ENCODE peak calls at places on chromosome 1, in nine cellular contexts. One of them, this sample, is unnamed.

GRCh38 chr1:230215049-230215448 is 148.0 kb downstream of the GALNT2 start:
- DNase-seq in hypothalamus: no peak
- DNase-seq in OCI-M1: peak
- DNase-seq in left cardiac atrium: peak
- DNase-seq in left lung: peak
- DNase-seq in globus pallidus: peak
- DNase-seq in left ventricle myocardium inferior: peak
- DNase-seq in stimulated activated CD4-positive, alpha-beta T cell treated with anti-CD3 and anti-CD28 coated beads, Interleukin-1b, Interleukin-23, amount 100 ng/mL, for 1 hour: no peak
- DNase-seq in fibroblast of lung: peak
- DNase-seq in this sample: peak

GRCh38 chr1:43653339-43653738 is 3.4 kb downstream of the KDM4A start:
- DNase-seq in globus pallidus: peak
- DNase-seq in left cardiac atrium: no peak
- DNase-seq in fibroblast of lung: no peak
- DNase-seq in OCI-M1: peak
- DNase-seq in stimulated activated CD4-positive, alpha-beta T cell treated with anti-CD3 and anti-CD28 coated beads, Interleukin-1b, Interleukin-23, amount 100 ng/mL, for 1 hour: no peak
- DNase-seq in left lung: no peak
- DNase-seq in left ventricle myocardium inferior: no peak
- DNase-seq in hypothalamus: no peak
- DNase-seq in this sample: peak

GRCh38 chr1:15039017-15039648 is 114.4 kb upstream of the TMEM51 start:
- DNase-seq in left lung: no peak
- DNase-seq in OCI-M1: no peak
- DNase-seq in left ventricle myocardium inferior: no peak
- DNase-seq in stimulated activated CD4-positive, alpha-beta T cell treated with anti-CD3 and anti-CD28 coated beads, Interleukin-1b, Interleukin-23, amount 100 ng/mL, for 1 hour: no peak
- DNase-seq in fibroblast of lung: no peak
- DNase-seq in left cardiac atrium: no peak
- DNase-seq in globus pallidus: no peak
- DNase-seq in hypothalamus: no peak
- DNase-seq in this sample: no peak

GRCh38 chr1:207519505-207520399 is 23.8 kb downstream of the CR1 start:
- DNase-seq in fibroblast of lung: no peak
- DNase-seq in OCI-M1: peak
- DNase-seq in globus pallidus: peak
- DNase-seq in left ventricle myocardium inferior: no peak
- DNase-seq in left lung: no peak
- DNase-seq in stimulated activated CD4-positive, alpha-beta T cell treated with anti-CD3 and anti-CD28 coated beads, Interleukin-1b, Interleukin-23, amount 100 ng/mL, for 1 hour: no peak
- DNase-seq in hypothalamus: no peak
- DNase-seq in left cardiac atrium: no peak
- DNase-seq in this sample: no peak

GRCh38 chr1:59605761-59606160 is 209.0 kb upstream of the HOOK1 start:
- DNase-seq in stimulated activated CD4-positive, alpha-beta T cell treated with anti-CD3 and anti-CD28 coated beads, Interleukin-1b, Interleukin-23, amount 100 ng/mL, for 1 hour: no peak
- DNase-seq in left lung: no peak
- DNase-seq in OCI-M1: no peak
- DNase-seq in left ventricle myocardium inferior: no peak
- DNase-seq in fibroblast of lung: peak
- DNase-seq in left cardiac atrium: no peak
- DNase-seq in globus pallidus: no peak
- DNase-seq in hypothalamus: no peak
- DNase-seq in this sample: no peak

GRCh38 chr1:158425020-158425419 is 1.0 kb downstream of the OR10K2 start:
- DNase-seq in left lung: no peak
- DNase-seq in hypothalamus: no peak
- DNase-seq in OCI-M1: peak
- DNase-seq in left cardiac atrium: no peak
- DNase-seq in fibroblast of lung: no peak
- DNase-seq in globus pallidus: no peak
- DNase-seq in left ventricle myocardium inferior: no peak
- DNase-seq in stimulated activated CD4-positive, alpha-beta T cell treated with anti-CD3 and anti-CD28 coated beads, Interleukin-1b, Interleukin-23, amount 100 ng/mL, for 1 hour: no peak
- DNase-seq in this sample: no peak

GRCh38 chr1:192609110-192610079 is 26.6 kb upstream of the RGS13 start:
- DNase-seq in OCI-M1: peak
- DNase-seq in left ventricle myocardium inferior: peak
- DNase-seq in globus pallidus: peak
- DNase-seq in hypothalamus: no peak
- DNase-seq in fibroblast of lung: no peak
- DNase-seq in left lung: peak
- DNase-seq in left cardiac atrium: peak
- DNase-seq in stimulated activated CD4-positive, alpha-beta T cell treated with anti-CD3 and anti-CD28 coated beads, Interleukin-1b, Interleukin-23, amount 100 ng/mL, for 1 hour: peak
- DNase-seq in this sample: peak

GRCh38 chr1:51819810-51820209 is 58.7 kb downstream of the NRDC start:
- DNase-seq in globus pallidus: no peak
- DNase-seq in hypothalamus: no peak
- DNase-seq in OCI-M1: no peak
- DNase-seq in stimulated activated CD4-positive, alpha-beta T cell treated with anti-CD3 and anti-CD28 coated beads, Interleukin-1b, Interleukin-23, amount 100 ng/mL, for 1 hour: no peak
- DNase-seq in fibroblast of lung: peak
- DNase-seq in left ventricle myocardium inferior: no peak
- DNase-seq in left cardiac atrium: no peak
- DNase-seq in left lung: no peak
- DNase-seq in this sample: no peak

GRCh38 chr1:113898243-113898814 is 6.3 kb downstream of the AP4B1 start:
- DNase-seq in stimulated activated CD4-positive, alpha-beta T cell treated with anti-CD3 and anti-CD28 coated beads, Interleukin-1b, Interleukin-23, amount 100 ng/mL, for 1 hour: no peak
- DNase-seq in OCI-M1: peak
- DNase-seq in fibroblast of lung: no peak
- DNase-seq in hypothalamus: no peak
- DNase-seq in left ventricle myocardium inferior: no peak
- DNase-seq in left cardiac atrium: no peak
- DNase-seq in left lung: no peak
- DNase-seq in globus pallidus: no peak
- DNase-seq in this sample: no peak